ENCODE peak calls at places on chromosomes 3 and 15, in five cellular contexts. R is SK-N-SH, P is K562, U is A549, H is GM12878. S is an unnamed sample.

GRCh38 chr3:40924559-40925058 is 274.7 kb upstream of the CTNNB1 start:
- DNase-seq in R (no peak), P (no peak), H (no peak), U (no peak), S (no peak)

GRCh38 chr15:99399612-99400011 is 148.3 kb downstream of the LRRC28 start:
- DNase-seq in H (no peak), R (no peak), U (no peak), P (no peak), S (no peak)

GRCh38 chr3:7962244-7962643 is 539.4 kb upstream of the LMCD1 start:
- DNase-seq in H (no peak), U (no peak), P (no peak), R (no peak), S (no peak)

GRCh38 chr3:123636431-123636841 is 51.6 kb upstream of the HACD2 start:
- DNase-seq in R (no peak), H (no peak), P (peak; percentile 82), U (no peak), S (no peak)

GRCh38 chr3:150314248-150315027 is 93.7 kb upstream of the TSC22D2 start:
- DNase-seq in R (no peak), H (no peak), U (no peak), P (no peak), S (no peak)

GRCh38 chr3:51637941-51638471 is 33.0 kb upstream of the TEX264 start:
- DNase-seq in P (peak; percentile 72), H (no peak), R (peak; percentile 68), U (peak; percentile 72), S (peak; percentile 71)

GRCh38 chr3:42165211-42165610 is 74.1 kb downstream of the TRAK1 start:
- DNase-seq in U (no peak), P (no peak), H (no peak), R (peak; percentile 30), S (no peak)

GRCh38 chr3:112686360-112686759 is 45.4 kb upstream of the CCDC80 start:
- DNase-seq in R (no peak), H (no peak), P (no peak), U (no peak), S (no peak)

GRCh38 chr3:128426128-128426921 is 40.4 kb downstream of the DNAJB8 start:
- DNase-seq in U (peak; percentile 61), R (peak; percentile 95), H (no peak), P (peak; percentile 83), S (no peak)

GRCh38 chr15:38547255-38547997 is 17.2 kb downstream of the RASGRP1 start:
- DNase-seq in R (no peak), U (no peak), H (no peak), P (peak; percentile 26), S (peak; percentile 70)

GRCh38 chr3:31066999-31067398 is 172.5 kb upstream of the GADL1 start:
- DNase-seq in U (no peak), R (peak; percentile 4), P (no peak), H (no peak), S (peak; percentile 97)

GRCh38 chr3:32414527-32415202 is 23.0 kb downstream of the CMTM7 start:
- DNase-seq in U (no peak), P (no peak), H (no peak), R (no peak), S (peak; percentile 77)

GRCh38 chr3:69671082-69671952 is 67.9 kb upstream of the MITF start:
- DNase-seq in R (peak; percentile 68), U (peak; percentile 60), H (no peak), P (peak; percentile 41), S (peak; percentile 42)

GRCh38 chr3:118347781-118348557 is 686.7 kb downstream of the IGSF11 start:
- DNase-seq in R (peak; percentile 11), P (peak; percentile 3), U (no peak), H (no peak), S (no peak)

GRCh38 chr15:57780461-57780860 is 73.9 kb downstream of the POLR2M start:
- DNase-seq in R (no peak), U (no peak), P (no peak), H (no peak), S (no peak)

GRCh38 chr3:52128118-52128683 is 26.0 kb downstream of the POC1A start:
- DNase-seq in H (no peak), U (peak; percentile 59), R (peak; percentile 76), P (peak; percentile 87), S (peak; percentile 70)

GRCh38 chr3:183537295-183537730 is 18.2 kb downstream of the KLHL6 start:
- DNase-seq in P (no peak), U (no peak), R (no peak), H (no peak), S (peak; percentile 49)

GRCh38 chr3:168272343-168272984 is 176.7 kb upstream of the GOLIM4 start:
- DNase-seq in H (no peak), R (no peak), P (no peak), U (no peak), S (peak; percentile 38)

GRCh38 chr15:66184936-66185790 is 68.4 kb downstream of the MEGF11 start:
- DNase-seq in P (no peak), R (no peak), U (no peak), H (no peak), S (no peak)

GRCh38 chr3:101873619-101874018 is 24.3 kb downstream of the NFKBIZ start:
- DNase-seq in U (no peak), P (no peak), R (no peak), H (no peak), S (peak; percentile 88)

GRCh38 chr3:112654979-112655378 is 14.0 kb upstream of the CCDC80 start:
- DNase-seq in P (no peak), H (no peak), U (no peak), R (no peak), S (no peak)

GRCh38 chr15:56733131-56734012 is at the start of gene ZNF280D:
- DNase-seq in R (peak; percentile 94), H (no peak), U (peak; percentile 85), P (peak; percentile 89), S (peak; percentile 85)

GRCh38 chr3:188901126-188901525 is 270.6 kb upstream of the TPRG1 start:
- DNase-seq in H (no peak), R (no peak), U (no peak), P (no peak), S (peak; percentile 66)

GRCh38 chr3:4417449-4417848 is 49.6 kb downstream of the SUMF1 start:
- DNase-seq in P (no peak), R (no peak), H (no peak), U (no peak), S (peak; percentile 65)

GRCh38 chr15:29139540-29140459 is 129.8 kb downstream of the NSMCE3 start:
- DNase-seq in P (peak; percentile 85), H (no peak), R (peak; percentile 93), U (peak; percentile 86), S (peak; percentile 24)

GRCh38 chr3:166127969-166128368 is 290.7 kb upstream of the BCHE start:
- DNase-seq in H (no peak), R (no peak), P (no peak), U (no peak), S (no peak)

GRCh38 chr15:26967719-26968269 is 3.2 kb upstream of the GABRG3 start:
- DNase-seq in U (no peak), R (peak; percentile 90), P (no peak), H (no peak), S (no peak)
- TF ChIP-seq RCOR1 in U (no peak), R (no peak), P (no peak), H (no peak), S (no peak)

GRCh38 chr15:68441045-68441743 is 9.2 kb upstream of the ITGA11 start:
- DNase-seq in H (no peak), P (no peak), R (no peak), U (no peak), S (peak; percentile 34)
- TF ChIP-seq RCOR1 in H (no peak), P (no peak), R (no peak), U (no peak), S (no peak)

DNA sequence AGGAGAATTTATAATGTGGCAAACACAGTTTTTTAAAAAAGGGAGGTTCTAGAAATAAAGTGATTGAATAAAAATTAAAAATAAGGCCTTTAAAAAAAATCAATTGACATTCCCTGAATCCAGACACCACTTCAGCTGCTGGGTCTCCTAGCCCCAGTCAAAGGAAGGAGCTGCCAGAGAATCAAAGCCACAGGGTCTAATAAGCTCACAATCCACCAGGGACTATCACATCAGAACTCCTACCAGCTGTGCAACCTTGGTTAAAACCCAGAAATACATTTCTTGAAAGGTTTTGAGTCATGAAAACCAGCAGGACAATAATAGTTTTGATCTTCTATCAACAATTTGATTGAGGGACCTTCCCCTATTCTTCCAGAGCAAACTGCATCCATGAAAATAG is 134.5 kb downstream of the MECOM start:
- DNase-seq in R (no peak), U (no peak), P (no peak), H (no peak), S (no peak)
- TF ChIP-seq RCOR1 in R (no peak), U (no peak), P (no peak), H (no peak), S (no peak)

GRCh38 chr3:171321241-171321640 is 139.0 kb downstream of the TNIK start:
- DNase-seq in U (no peak), R (no peak), P (no peak), H (no peak), S (no peak)
- TF ChIP-seq RCOR1 in U (no peak), R (no peak), P (no peak), H (no peak), S (no peak)

DNA sequence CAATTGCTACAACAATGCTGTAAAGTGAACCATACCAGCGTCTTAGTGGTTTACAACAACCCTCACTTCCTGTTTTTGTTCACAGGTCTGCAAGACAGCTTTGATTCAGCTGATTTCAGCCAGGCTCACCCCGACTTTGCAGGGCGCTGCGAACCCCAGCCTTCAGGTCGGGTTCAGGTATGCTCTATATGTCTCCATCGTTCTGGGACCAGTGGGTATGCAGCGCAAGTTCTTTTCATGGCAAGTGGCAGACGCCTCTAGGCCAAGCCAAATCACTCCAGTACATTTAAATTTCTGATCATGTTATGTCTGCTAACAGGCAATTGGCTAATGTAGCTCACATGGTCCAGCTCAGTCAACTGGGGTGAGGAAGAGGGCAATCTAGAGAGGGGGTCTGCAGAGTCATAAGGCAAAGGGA is 52.4 kb upstream of the RGMA start:
- DNase-seq in H (no peak), P (no peak), U (no peak), R (no peak), S (no peak)
- TF ChIP-seq RCOR1 in H (no peak), P (no peak), U (no peak), R (no peak), S (no peak)

DNA sequence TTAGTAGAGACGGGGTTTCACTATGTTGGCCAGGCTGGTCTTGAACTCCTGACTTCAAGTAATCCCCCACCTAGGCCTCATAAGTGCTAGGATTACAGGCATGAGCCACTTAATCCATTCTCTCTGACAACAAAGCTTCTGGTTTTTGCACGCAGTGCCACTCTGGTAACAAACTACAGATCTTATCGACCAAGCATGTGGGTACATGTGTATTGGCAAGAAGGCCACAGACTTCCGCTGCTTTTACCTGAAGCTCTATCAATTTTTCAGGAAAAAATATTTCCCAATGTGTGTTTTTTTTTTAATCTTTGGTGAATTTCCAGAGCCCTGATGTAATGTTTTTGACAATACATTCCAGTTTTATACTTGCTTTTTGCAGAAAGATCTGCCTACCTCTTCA is 182.5 kb downstream of the PCCB start:
- DNase-seq in R (no peak), U (no peak), H (no peak), P (no peak), S (no peak)
- TF ChIP-seq RCOR1 in R (no peak), U (no peak), H (no peak), P (no peak), S (no peak)

GRCh38 chr15:101827257-101827656 is 15.3 kb downstream of the OR4F15 start:
- DNase-seq in P (no peak), R (no peak), U (no peak), H (no peak), S (peak; percentile 92)
- TF ChIP-seq RCOR1 in P (no peak), R (no peak), U (no peak), H (no peak), S (no peak)

S was measured in IMR-90.